ENCODE peak calls at places on chromosomes 2 and 18, in nine cellular contexts. L is tibial nerve; E is CD4-positive, CD25-positive, alpha-beta regulatory T cell; S is mammary epithelial cell; M is effector memory CD4-positive, alpha-beta T cell; R is endothelial cell of umbilical vein; P is ascending aorta; N is suprapubic skin; J is lower lobe of right lung. Z is an unnamed sample.
A peak's percentile ranks its signal among the peaks of the same experiment; 100 is the strongest.

GRCh38 chr2:33620-34019 is 12.7 kb downstream of the FAM110C start:
- DNase-seq in E (peak; percentile 87), R (no peak), P (no peak), N (no peak), J (no peak), L (no peak), S (peak; percentile 92), M (peak; percentile 16), Z (no peak)

GRCh38 chr2:55876425-55877084 is 47.0 kb downstream of the EFEMP1 start:
- DNase-seq in J (no peak), S (no peak), P (no peak), R (no peak), M (no peak), L (no peak), E (no peak), N (no peak), Z (no peak)

GRCh38 chr2:1714291-1715064 is 29.8 kb downstream of the PXDN start:
- DNase-seq in L (no peak), E (no peak), M (no peak), R (no peak), N (no peak), P (peak; percentile 59), S (no peak), J (no peak), Z (no peak)

GRCh38 chr2:240603846-240604245 is 17.3 kb downstream of the CAPN10 start:
- DNase-seq in N (peak; percentile 69), R (no peak), M (no peak), J (no peak), P (peak; percentile 56), E (no peak), S (no peak), L (no peak), Z (no peak)

GRCh38 chr2:222563319-222563718 is 92.6 kb downstream of the FARSB start:
- DNase-seq in M (no peak), J (no peak), P (no peak), N (no peak), L (no peak), R (no peak), S (no peak), E (no peak), Z (no peak)

GRCh38 chr2:114057638-114058037 is 167.7 kb downstream of the ACTR3 start:
- DNase-seq in P (no peak), L (no peak), S (no peak), R (no peak), N (no peak), J (no peak), E (no peak), M (no peak), Z (no peak)

GRCh38 chr2:88212251-88212790 is 42.2 kb downstream of the THNSL2 start:
- DNase-seq in E (no peak), J (no peak), N (no peak), R (no peak), P (no peak), M (no peak), L (no peak), S (peak; percentile 16), Z (no peak)

GRCh38 chr2:115299207-115299606 is 856.8 kb downstream of the DPP10 start:
- DNase-seq in L (no peak), P (no peak), R (no peak), E (no peak), S (no peak), M (no peak), J (no peak), N (no peak), Z (no peak)

GRCh38 chr18:62450546-62451395 is 72.1 kb upstream of the ZCCHC2 start:
- DNase-seq in J (peak; percentile 77), S (peak; percentile 92), N (no peak), E (no peak), L (peak; percentile 21), R (peak; percentile 99), P (peak; percentile 92), M (no peak), Z (no peak)

GRCh38 chr2:40087927-40088326 is 308.9 kb upstream of the THUMPD2 start:
- DNase-seq in L (no peak), E (no peak), N (no peak), S (no peak), M (no peak), J (no peak), R (no peak), P (no peak), Z (no peak)

GRCh38 chr18:76999077-76999476 is 133.5 kb downstream of the MBP start:
- DNase-seq in R (no peak), P (no peak), N (peak; percentile 69), E (no peak), L (no peak), M (no peak), S (no peak), J (no peak), Z (no peak)
- H3K4me1 ChIP-seq in R (no peaks in the 10 kb centered on the region), P (no peaks in the 10 kb centered on the region), N (peaks cover 10% of the 10 kb centered on the region), E (no peaks in the 10 kb centered on the region), L (peaks cover 12% of the 10 kb centered on the region), M (no peaks in the 10 kb centered on the region), S (no peaks in the 10 kb centered on the region), J (peaks cover 13% of the 10 kb centered on the region), Z (no peaks in the 10 kb centered on the region)

GRCh38 chr18:36673452-36673851 is 155.3 kb downstream of the TPGS2 start:
- DNase-seq in M (no peak), J (no peak), L (no peak), E (no peak), N (no peak), S (no peak), P (no peak), R (no peak), Z (no peak)
- H3K4me3 ChIP-seq in M (no peak overlapping the region), J (no peak overlapping the region), L (no peak overlapping the region), E (no peak overlapping the region), N (no peak overlapping the region), S (peak overlapping the region; percentile 46), P (no peak overlapping the region), R (no peak overlapping the region), Z (no peak overlapping the region)

GRCh38 chr18:3596324-3597158 is 146.6 kb downstream of the TGIF1 start:
- DNase-seq in J (peak; percentile 62), E (peak; percentile 81), S (peak; percentile 31), M (no peak), N (no peak), P (no peak), R (peak; percentile 76), L (peak; percentile 67), Z (peak; percentile 76)

GRCh38 chr18:3599861-3600260 is 149.9 kb downstream of the TGIF1 start:
- DNase-seq in S (no peak), R (no peak), L (no peak), N (no peak), P (no peak), E (no peak), J (no peak), M (no peak), Z (no peak)

GRCh38 chr18:3595282-3596273 is 145.6 kb downstream of the TGIF1 start:
- DNase-seq in E (peak; percentile 59), N (no peak), L (peak; percentile 48), P (peak; percentile 82), M (peak; percentile 23), J (no peak), R (peak; percentile 98), S (peak; percentile 95), Z (no peak)

GRCh38 chr18:3597159-3597977 is 147.4 kb downstream of the TGIF1 start:
- DNase-seq in J (no peak), M (no peak), P (no peak), E (no peak), R (no peak), N (no peak), S (no peak), L (no peak), Z (no peak)

DNA sequence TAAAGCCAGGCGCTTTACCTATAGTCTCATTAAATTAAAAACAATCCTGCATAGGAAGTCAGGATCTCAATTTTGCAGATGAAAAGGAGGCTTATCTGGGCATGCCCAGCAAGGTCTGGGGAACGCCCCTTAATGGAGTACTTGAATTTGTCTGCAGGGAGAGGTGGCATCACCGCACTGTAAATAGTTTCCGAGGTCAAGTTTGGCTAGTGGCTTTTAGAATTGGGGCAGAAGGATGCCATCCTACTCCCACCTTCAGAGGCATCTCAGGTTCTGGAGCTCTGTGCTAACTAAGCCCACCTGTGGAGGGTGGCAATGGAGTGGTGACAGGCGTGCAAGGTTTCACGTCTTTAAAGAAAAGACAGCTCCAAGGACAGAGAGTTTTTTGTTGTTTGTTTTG is 149.3 kb downstream of the TGIF1 start:
- DNase-seq in M (no peak), E (no peak), N (no peak), S (no peak), R (no peak), J (no peak), P (no peak), L (no peak), Z (no peak)
- H3K4me1 ChIP-seq in M (peaks cover 40% of the 10 kb centered on the region), E (peaks cover 66% of the 10 kb centered on the region), N (peaks cover 67% of the 10 kb centered on the region), S (peaks cover 48% of the 10 kb centered on the region), R (peaks cover 58% of the 10 kb centered on the region), J (peaks cover 53% of the 10 kb centered on the region), P (peaks cover 41% of the 10 kb centered on the region), L (peaks cover 32% of the 10 kb centered on the region), Z (peaks cover 39% of the 10 kb centered on the region)

GRCh38 chr2:27305516-27305915 is 2.7 kb downstream of the UCN start:
- DNase-seq in L (no peak), M (no peak), E (no peak), S (no peak), J (no peak), R (no peak), N (no peak), P (no peak), Z (no peak)

GRCh38 chr2:27306136-27306535 is 2.1 kb downstream of the UCN start:
- DNase-seq in N (no peak), S (no peak), M (no peak), E (no peak), L (no peak), R (no peak), J (no peak), P (no peak), Z (no peak)

GRCh38 chr2:27306657-27307544 is 1.3 kb downstream of the UCN start:
- DNase-seq in M (no peak), R (no peak), L (no peak), S (no peak), E (peak; percentile 40), P (no peak), J (peak; percentile 49), N (no peak), Z (no peak)

GRCh38 chr2:27304488-27305240 is 3.6 kb downstream of the UCN start:
- DNase-seq in L (no peak), J (no peak), P (no peak), E (no peak), N (no peak), R (no peak), S (no peak), M (no peak), Z (no peak)

DNA sequence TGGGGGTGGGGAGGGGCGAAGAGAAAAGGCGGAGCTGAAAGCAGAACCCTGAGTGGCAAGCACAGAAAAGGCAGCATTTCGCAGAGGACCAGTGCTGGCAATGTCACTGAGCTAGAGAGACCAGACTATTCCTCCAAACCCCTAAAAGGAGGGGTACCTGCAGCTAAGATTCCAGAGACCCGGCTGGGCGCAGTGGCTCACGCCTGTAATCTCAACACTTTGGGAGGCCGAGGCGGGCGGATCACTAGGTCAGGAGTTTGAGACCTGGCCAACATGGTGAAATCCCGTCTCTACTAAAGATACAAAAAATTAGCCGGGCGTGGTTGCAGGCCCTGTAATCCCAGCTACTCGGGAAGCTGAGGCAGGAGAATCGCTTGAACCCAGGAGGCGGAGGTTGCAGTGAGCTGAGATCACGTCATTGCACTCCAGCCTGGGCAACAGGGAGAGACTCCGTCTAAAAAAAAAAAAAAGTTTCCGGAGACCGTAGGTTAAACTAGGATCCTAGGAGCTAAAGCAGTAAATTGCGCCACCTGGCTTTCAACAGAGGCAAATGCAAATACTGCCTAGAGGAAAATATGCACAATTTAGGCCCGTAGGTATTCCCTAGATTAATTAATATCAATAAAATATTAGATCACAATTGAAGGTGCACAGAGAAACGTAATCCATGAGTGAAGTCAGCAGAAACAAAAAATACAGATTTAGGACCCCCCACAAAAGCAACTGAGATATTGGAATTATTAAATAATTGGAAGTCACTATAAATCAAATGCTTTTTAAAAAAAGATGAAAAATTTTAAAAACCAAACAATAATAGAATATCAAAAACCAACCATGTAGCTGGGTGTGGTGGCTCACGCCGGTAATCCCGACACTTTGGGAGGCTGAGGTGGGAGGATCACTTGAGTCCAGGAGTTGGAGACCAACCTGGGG is 4.9 kb downstream of the UCN start:
- DNase-seq in R (peak; percentile 69), L (peak; percentile 33), E (peak; percentile 69), J (no peak), N (no peak), M (no peak), S (peak; percentile 57), P (no peak), Z (peak; percentile 48)
- H3K4me3 ChIP-seq in R (no peak overlapping the region), L (no peak overlapping the region), E (peak overlapping the region; percentile 51), J (peak overlapping the region; percentile 51), N (peak overlapping the region; percentile 34), M (peak overlapping the region; percentile 37), S (no peak overlapping the region), P (peak overlapping the region; percentile 48), Z (no peak overlapping the region)